ENCODE peak calls at places on chromosomes 16 and 17, in four cellular contexts. One of them, this sample, is unnamed.

GRCh38 chr17:51769231-51769630 is 389.3 kb downstream of the CA10 start:
- DNase-seq in omental fat pad: no peak
- DNase-seq in breast epithelium: no peak
- DNase-seq in mesothelial cell of epicardium: no peak
- DNase-seq in this sample: no peak

GRCh38 chr17:10755592-10756127 is 25.8 kb upstream of the TMEM220 start:
- DNase-seq in breast epithelium: no peak
- DNase-seq in mesothelial cell of epicardium: no peak
- DNase-seq in omental fat pad: no peak
- DNase-seq in this sample: no peak

GRCh38 chr17:16342979-16343378 is 10.3 kb downstream of the CENPV start:
- DNase-seq in breast epithelium: no peak
- DNase-seq in omental fat pad: no peak
- DNase-seq in mesothelial cell of epicardium: no peak
- DNase-seq in this sample: no peak

GRCh38 chr16:27943766-27944165 is 119.7 kb downstream of the GSG1L start:
- DNase-seq in omental fat pad: no peak
- DNase-seq in breast epithelium: no peak
- DNase-seq in mesothelial cell of epicardium: no peak
- DNase-seq in this sample: no peak

GRCh38 chr17:5700791-5701190 is 116.5 kb upstream of the NLRP1 start:
- DNase-seq in omental fat pad: no peak
- DNase-seq in mesothelial cell of epicardium: peak; percentile 3
- DNase-seq in breast epithelium: no peak
- DNase-seq in this sample: peak; percentile 32

GRCh38 chr17:28279411-28279810 is 39.6 kb upstream of the TMEM97 start:
- DNase-seq in omental fat pad: no peak
- DNase-seq in mesothelial cell of epicardium: no peak
- DNase-seq in breast epithelium: no peak
- DNase-seq in this sample: no peak

GRCh38 chr16:86307518-86307903 is 202.8 kb upstream of the FOXF1 start:
- DNase-seq in omental fat pad: no peak
- DNase-seq in breast epithelium: no peak
- DNase-seq in mesothelial cell of epicardium: no peak
- DNase-seq in this sample: no peak

GRCh38 chr17:32927724-32928526 is at the start of gene TMEM98:
- DNase-seq in mesothelial cell of epicardium: peak; percentile 75
- DNase-seq in omental fat pad: no peak
- DNase-seq in breast epithelium: no peak
- DNase-seq in this sample: no peak

GRCh38 chr16:57892447-57893096 is 78.4 kb downstream of the CNGB1 start:
- DNase-seq in omental fat pad: no peak
- DNase-seq in mesothelial cell of epicardium: no peak
- DNase-seq in breast epithelium: no peak
- DNase-seq in this sample: no peak

GRCh38 chr16:57736419-57737281 is 1.1 kb downstream of the KATNB1 start:
- DNase-seq in breast epithelium: no peak
- DNase-seq in omental fat pad: no peak
- DNase-seq in mesothelial cell of epicardium: no peak
- DNase-seq in this sample: no peak

GRCh38 chr16:3999479-3999868 is 116.8 kb downstream of the ADCY9 start:
- DNase-seq in omental fat pad: no peak
- DNase-seq in mesothelial cell of epicardium: peak; percentile 67
- DNase-seq in breast epithelium: no peak
- DNase-seq in this sample: no peak

GRCh38 chr16:50023626-50024025 is 1.4 kb upstream of the CNEP1R1 start:
- DNase-seq in mesothelial cell of epicardium: no peak
- DNase-seq in omental fat pad: no peak
- DNase-seq in breast epithelium: no peak
- DNase-seq in this sample: no peak

GRCh38 chr17:62597920-62598319 is 29.6 kb upstream of the MRC2 start:
- DNase-seq in omental fat pad: no peak
- DNase-seq in breast epithelium: no peak
- DNase-seq in mesothelial cell of epicardium: no peak
- DNase-seq in this sample: no peak

GRCh38 chr17:81454473-81454872 is 58.1 kb downstream of the ACTG1 start:
- DNase-seq in omental fat pad: no peak
- DNase-seq in breast epithelium: no peak
- DNase-seq in mesothelial cell of epicardium: no peak
- DNase-seq in this sample: no peak

GRCh38 chr16:53848277-53848942 is 144.5 kb downstream of the FTO start:
- DNase-seq in mesothelial cell of epicardium: no peak
- DNase-seq in breast epithelium: no peak
- DNase-seq in omental fat pad: no peak
- DNase-seq in this sample: no peak

GRCh38 chr16:50025544-50025931 is 513 bp downstream of the CNEP1R1 start:
- DNase-seq in omental fat pad: no peak
- DNase-seq in breast epithelium: no peak
- DNase-seq in mesothelial cell of epicardium: no peak
- DNase-seq in this sample: no peak

GRCh38 chr16:65833171-65833871 is 533.2 kb upstream of the CDH5 start:
- DNase-seq in mesothelial cell of epicardium: no peak
- DNase-seq in omental fat pad: no peak
- DNase-seq in breast epithelium: no peak
- DNase-seq in this sample: no peak

GRCh38 chr16:8675183-8676159 is 1.1 kb downstream of the ABAT start:
- DNase-seq in mesothelial cell of epicardium: peak; percentile 71
- DNase-seq in omental fat pad: no peak
- DNase-seq in breast epithelium: no peak
- DNase-seq in this sample: no peak

GRCh38 chr17:48294193-48294909 is 135.7 kb downstream of the SKAP1 start:
- DNase-seq in breast epithelium: no peak
- DNase-seq in omental fat pad: no peak
- DNase-seq in mesothelial cell of epicardium: no peak
- DNase-seq in this sample: no peak

GRCh38 chr16:84144859-84145639 is at the start of the genes DNAAF1 and HSDL1:
- DNase-seq in breast epithelium: peak; percentile 81
- DNase-seq in mesothelial cell of epicardium: peak; percentile 99
- DNase-seq in omental fat pad: peak; percentile 80
- DNase-seq in this sample: peak; percentile 98
- TF ChIP-seq CTCF in breast epithelium: no peak
- TF ChIP-seq CTCF in mesothelial cell of epicardium: no peak
- TF ChIP-seq CTCF in omental fat pad: no peak
- TF ChIP-seq CTCF in this sample: no peak

DNA sequence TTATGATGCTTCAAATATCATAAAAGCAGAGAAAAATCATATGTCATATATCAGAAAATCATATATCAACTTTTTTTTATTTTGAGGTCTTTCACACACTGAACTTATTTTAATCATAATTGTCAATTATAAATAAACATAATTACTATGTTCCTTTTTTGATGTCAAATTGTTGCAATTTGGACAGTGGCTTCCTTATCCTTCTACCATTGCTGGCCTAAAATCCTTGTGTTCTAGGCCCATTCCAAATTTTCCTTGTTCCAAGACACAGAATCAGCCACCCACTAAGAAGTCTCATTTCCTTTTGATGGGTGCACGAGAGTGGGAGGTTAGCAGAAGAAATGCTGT is 28.9 kb downstream of the G6PC1 start:
- DNase-seq in omental fat pad: no peak
- DNase-seq in breast epithelium: no peak
- DNase-seq in mesothelial cell of epicardium: no peak
- DNase-seq in this sample: no peak
- TF ChIP-seq CTCF in omental fat pad: no peak
- TF ChIP-seq CTCF in breast epithelium: no peak
- TF ChIP-seq CTCF in mesothelial cell of epicardium: no peak
- TF ChIP-seq CTCF in this sample: no peak

DNA sequence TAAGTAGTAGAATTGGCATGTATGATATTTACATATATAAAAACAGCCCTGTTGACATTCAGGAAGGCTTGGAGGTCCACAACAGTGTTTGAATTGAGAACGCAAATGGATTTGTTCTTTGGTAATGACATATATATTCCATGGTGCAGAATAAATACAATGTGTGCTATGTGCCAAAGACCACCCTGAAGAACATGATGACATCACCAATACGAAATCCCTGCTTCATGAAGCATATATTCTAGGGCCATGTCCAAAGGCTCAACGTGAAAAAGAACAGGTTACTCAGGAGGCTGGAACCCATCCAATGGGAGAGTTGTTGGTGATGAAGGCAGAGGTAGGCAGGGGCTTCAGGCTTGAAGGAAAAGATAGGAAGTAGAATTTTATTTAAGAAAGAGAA is 423.9 kb upstream of the MAF start:
- DNase-seq in omental fat pad: no peak
- DNase-seq in mesothelial cell of epicardium: no peak
- DNase-seq in breast epithelium: no peak
- DNase-seq in this sample: no peak
- TF ChIP-seq CTCF in omental fat pad: no peak
- TF ChIP-seq CTCF in mesothelial cell of epicardium: no peak
- TF ChIP-seq CTCF in breast epithelium: no peak
- TF ChIP-seq CTCF in this sample: no peak

DNA sequence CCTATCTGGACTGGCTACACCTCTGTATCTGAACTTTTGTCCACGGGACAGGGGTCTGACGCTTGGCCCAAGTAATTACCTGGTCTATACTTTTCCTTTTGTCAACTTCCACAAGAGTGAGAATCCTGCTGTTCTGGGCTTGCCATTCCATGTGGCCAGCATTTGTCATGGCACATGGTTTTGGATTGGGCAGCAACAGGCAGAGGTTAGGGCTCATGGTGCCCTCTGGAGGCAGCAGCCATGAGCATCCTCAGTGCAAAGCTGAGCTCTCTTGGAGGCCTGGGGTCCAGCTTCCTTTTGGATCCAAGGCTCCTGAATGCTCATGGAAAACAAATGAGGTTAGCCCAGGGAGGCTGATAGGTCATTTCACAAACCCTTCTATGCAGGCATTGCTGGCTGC is 7.5 kb upstream of the EDC4 start:
- DNase-seq in mesothelial cell of epicardium: no peak
- DNase-seq in breast epithelium: no peak
- DNase-seq in omental fat pad: no peak
- DNase-seq in this sample: no peak
- TF ChIP-seq CTCF in mesothelial cell of epicardium: no peak
- TF ChIP-seq CTCF in breast epithelium: no peak
- TF ChIP-seq CTCF in omental fat pad: no peak
- TF ChIP-seq CTCF in this sample: peak; percentile 39

DNA sequence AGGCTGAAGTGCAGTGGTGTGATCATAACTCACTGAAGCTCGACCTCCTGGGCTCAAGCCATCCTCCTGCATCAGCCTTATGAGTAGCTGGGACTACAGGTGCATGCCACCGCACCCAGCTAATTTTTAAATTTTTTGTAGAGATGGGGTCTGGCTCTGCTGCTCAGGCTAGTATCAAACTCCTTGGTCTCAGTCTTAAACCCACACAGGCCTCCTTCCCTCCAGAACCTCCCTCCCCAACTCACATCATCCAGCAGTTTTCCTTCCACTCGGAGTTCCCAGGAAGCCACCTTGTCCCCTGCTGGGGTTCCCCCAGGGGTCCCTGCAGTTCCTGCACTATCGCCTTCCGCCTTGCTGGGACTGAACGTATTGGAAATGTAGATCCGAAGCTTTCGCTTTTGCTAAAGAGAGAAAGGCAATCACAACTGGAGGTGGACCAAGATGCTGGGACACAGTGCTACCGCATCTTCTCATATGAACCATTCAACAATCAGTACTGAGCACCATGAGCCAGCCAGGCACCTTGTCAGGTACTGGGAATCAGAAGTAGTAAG is 7.2 kb downstream of the SMARCD2 start:
- DNase-seq in omental fat pad: no peak
- DNase-seq in breast epithelium: no peak
- DNase-seq in mesothelial cell of epicardium: no peak
- DNase-seq in this sample: no peak
- TF ChIP-seq CTCF in omental fat pad: no peak
- TF ChIP-seq CTCF in breast epithelium: no peak
- TF ChIP-seq CTCF in mesothelial cell of epicardium: no peak
- TF ChIP-seq CTCF in this sample: no peak

GRCh38 chr17:78175643-78175981 is 7.2 kb downstream of the SYNGR2 start:
- DNase-seq in breast epithelium: no peak
- DNase-seq in omental fat pad: no peak
- DNase-seq in mesothelial cell of epicardium: no peak
- DNase-seq in this sample: no peak

GRCh38 chr17:78172284-78173024 is 4.1 kb downstream of the SYNGR2 start:
- DNase-seq in mesothelial cell of epicardium: no peak
- DNase-seq in omental fat pad: no peak
- DNase-seq in breast epithelium: no peak
- DNase-seq in this sample: no peak

GRCh38 chr17:78174870-78175642 is 6.7 kb downstream of the SYNGR2 start:
- DNase-seq in omental fat pad: no peak
- DNase-seq in mesothelial cell of epicardium: no peak
- DNase-seq in breast epithelium: peak; percentile 58
- DNase-seq in this sample: no peak

GRCh38 chr17:78173025-78173715 is 4.8 kb downstream of the SYNGR2 start:
- DNase-seq in breast epithelium: no peak
- DNase-seq in mesothelial cell of epicardium: no peak
- DNase-seq in omental fat pad: no peak
- DNase-seq in this sample: no peak

GRCh38 chr17:78174332-78174869 is 6.0 kb downstream of the SYNGR2 start:
- DNase-seq in omental fat pad: peak; percentile 35
- DNase-seq in breast epithelium: peak; percentile 88
- DNase-seq in mesothelial cell of epicardium: no peak
- DNase-seq in this sample: no peak
- TF ChIP-seq CTCF in omental fat pad: no peak
- TF ChIP-seq CTCF in breast epithelium: peak; percentile 86
- TF ChIP-seq CTCF in mesothelial cell of epicardium: no peak
- TF ChIP-seq CTCF in this sample: no peak

GRCh38 chr17:40399185-40399584 is 18.5 kb downstream of the TOP2A start:
- DNase-seq in breast epithelium: no peak
- DNase-seq in omental fat pad: no peak
- DNase-seq in mesothelial cell of epicardium: no peak
- DNase-seq in this sample: no peak

GRCh38 chr17:40404003-40404402 is 13.7 kb downstream of the TOP2A start:
- DNase-seq in breast epithelium: no peak
- DNase-seq in omental fat pad: no peak
- DNase-seq in mesothelial cell of epicardium: no peak
- DNase-seq in this sample: no peak

GRCh38 chr17:40407460-40407859 is 10.2 kb downstream of the TOP2A start:
- DNase-seq in mesothelial cell of epicardium: no peak
- DNase-seq in breast epithelium: no peak
- DNase-seq in omental fat pad: no peak
- DNase-seq in this sample: no peak

GRCh38 chr17:40402668-40403067 is 15.0 kb downstream of the TOP2A start:
- DNase-seq in mesothelial cell of epicardium: no peak
- DNase-seq in breast epithelium: no peak
- DNase-seq in omental fat pad: no peak
- DNase-seq in this sample: no peak
- TF ChIP-seq CTCF in mesothelial cell of epicardium: no peak
- TF ChIP-seq CTCF in breast epithelium: no peak
- TF ChIP-seq CTCF in omental fat pad: no peak
- TF ChIP-seq CTCF in this sample: no peak

This sample was measured in osteocyte.